ENCODE peak calls at places on chromosomes 11 and 22, in ten cellular contexts. W is HEK293T; V is IMR-90; G is anterior cingulate cortex; X is body of pancreas; I is Daoy; R is ureter; O is stimulated activated CD8-positive, alpha-beta memory T cell treated with anti-CD3 and anti-CD28 coated beads, Interleukin-12 subunit alpha, Interleukin-12 subunit beta, amount 100 ng/mL, for 1 hour; S is neural crest cell; D is Kasumi-1. Q is an unnamed sample.

GRCh38 chr11:118705111-118705741 is 25.8 kb upstream of the TREH start:
- DNase-seq in X (no peak), I (peak; percentile 79), D (peak; percentile 18), S (peak; percentile 17), R (no peak), G (no peak), O (peak; percentile 24), V (no peak), W (no peak), Q (peak; percentile 52)

GRCh38 chr11:65266210-65266609 is 4.4 kb downstream of the POLA2 start:
- DNase-seq in W (no peak), R (no peak), G (no peak), S (no peak), O (no peak), X (no peak), V (no peak), D (no peak), I (no peak), Q (no peak)

GRCh38 chr11:75140269-75141138 is 10.4 kb upstream of the SLCO2B1 start:
- DNase-seq in G (no peak), V (peak; percentile 11), R (peak; percentile 59), X (peak; percentile 82), S (peak; percentile 66), D (peak; percentile 35), O (peak; percentile 66), W (peak; percentile 82), I (peak; percentile 63), Q (peak; percentile 72)

GRCh38 chr11:116853461-116854073 is 16.1 kb upstream of the APOA1 start:
- DNase-seq in X (no peak), G (no peak), W (no peak), R (no peak), S (no peak), V (peak; percentile 96), O (peak; percentile 37), I (peak; percentile 93), D (peak; percentile 96), Q (peak; percentile 19)

GRCh38 chr11:57471496-57471895 is 11.2 kb downstream of the RTN4RL2 start:
- DNase-seq in G (no peak), R (no peak), W (no peak), V (no peak), D (no peak), X (peak; percentile 82), I (no peak), O (no peak), S (no peak), Q (no peak)

GRCh38 chr22:25111579-25112517 is 87.8 kb upstream of the CRYBB3 start:
- DNase-seq in R (peak; percentile 59), W (peak; percentile 40), G (no peak), O (no peak), S (no peak), X (peak; percentile 69), V (no peak), D (peak; percentile 3), I (no peak), Q (peak; percentile 35)

GRCh38 chr22:37046589-37046988 is 5.0 kb upstream of the KCTD17 start:
- DNase-seq in O (no peak), D (no peak), X (no peak), S (no peak), R (no peak), W (no peak), I (no peak), G (no peak), V (no peak), Q (no peak)

GRCh38 chr11:131195801-131196517 is 174.5 kb upstream of the NTM start:
- DNase-seq in S (no peak), I (peak; percentile 75), O (no peak), X (peak; percentile 59), G (no peak), D (no peak), R (peak; percentile 76), V (peak; percentile 25), W (no peak), Q (peak; percentile 68)

GRCh38 chr11:85685131-85685819 is 720 bp downstream of the CCDC89 start:
- DNase-seq in X (no peak), W (peak; percentile 12), D (no peak), O (no peak), S (no peak), V (peak; percentile 68), R (no peak), G (no peak), I (peak; percentile 9), Q (no peak)

GRCh38 chr11:120431633-120432032 is 79.9 kb upstream of the GRIK4 start:
- DNase-seq in G (no peak), W (peak; percentile 32), V (peak; percentile 72), X (no peak), R (no peak), D (peak; percentile 30), I (peak; percentile 70), S (no peak), O (no peak), Q (no peak)

GRCh38 chr22:37237371-37238268 is 6.4 kb downstream of the RAC2 start:
- DNase-seq in W (no peak), X (no peak), R (no peak), G (no peak), I (peak; percentile 37), V (peak; percentile 41), D (no peak), O (no peak), S (no peak), Q (no peak)

GRCh38 chr22:30393885-30394284 is 2.9 kb upstream of the SEC14L2 start:
- DNase-seq in V (no peak), G (no peak), I (no peak), R (no peak), W (no peak), O (no peak), D (no peak), S (no peak), X (no peak), Q (no peak)

GRCh38 chr22:27745154-27745553 is 56.4 kb downstream of the MN1 start:
- DNase-seq in I (no peak), R (no peak), W (no peak), G (no peak), S (no peak), V (no peak), X (no peak), O (no peak), D (no peak), Q (no peak)

GRCh38 chr11:85132839-85133238 is 494.3 kb downstream of the DLG2 start:
- DNase-seq in V (peak; percentile 7), X (no peak), W (no peak), S (no peak), I (no peak), G (peak; percentile 11), R (no peak), O (no peak), D (no peak), Q (no peak)

GRCh38 chr11:2691991-2692841 is 7.6 kb downstream of the KCNQ1OT1 start:
- DNase-seq in G (no peak), I (no peak), O (no peak), R (no peak), S (no peak), D (no peak), X (peak; percentile 52), W (peak; percentile 30), V (no peak), Q (peak; percentile 7)